ENCODE peak calls at places on chromosomes 13 and 19, in four cellular contexts. X, C, K and B are unnamed samples. For H3K4me1, the result is how much of the 10 kb centered on the place peaks cover.

GRCh38 chr19:45498411-45499195 is at the start of gene PPM1N:
- DNase-seq in X (peak), C (no peak), K (no peak), B (peak)

GRCh38 chr13:61684976-61685682 is 269.5 kb upstream of the PCDH20 start:
- DNase-seq in X (no peak), C (no peak), K (no peak), B (no peak)

GRCh38 chr13:112775791-112776279 is 86.0 kb downstream of the ATP11A start:
- DNase-seq in X (no peak), C (no peak), K (no peak), B (no peak)

GRCh38 chr13:112068531-112069062 is 1.6 kb downstream of the SOX1 start:
- DNase-seq in X (no peak), C (no peak), K (no peak), B (no peak)

GRCh38 chr13:46561691-46562090 is 8.7 kb downstream of the LRCH1 start:
- DNase-seq in X (no peak), C (no peak), K (no peak), B (no peak)

GRCh38 chr19:18135712-18136584 is 17.0 kb upstream of the PIK3R2 start:
- DNase-seq in X (no peak), C (no peak), K (no peak), B (no peak)

GRCh38 chr19:55644842-55645511 is 1.5 kb downstream of the ZNF581 start:
- DNase-seq in X (no peak), C (no peak), K (no peak), B (no peak)

GRCh38 chr13:42155251-42155650 is 106.8 kb downstream of the DGKH start:
- DNase-seq in X (no peak), C (no peak), K (no peak), B (no peak)

GRCh38 chr19:18021121-18021755 is 13.3 kb downstream of the ARRDC2 start:
- DNase-seq in X (peak), C (no peak), K (peak), B (peak)

GRCh38 chr19:2491130-2491801 is 15.3 kb downstream of the GADD45B start:
- DNase-seq in X (no peak), C (no peak), K (peak), B (peak)
- H3K4me1 ChIP-seq in X (under half), C (under half), K (under half), B (under half)

GRCh38 chr13:83449666-83450395 is 432.4 kb downstream of the SLITRK1 start:
- DNase-seq in X (no peak), C (peak), K (no peak), B (peak)
- H3K4me1 ChIP-seq in X (under half), C (under half), K (under half), B (under half)

GRCh38 chr19:15304140-15304705 is 28.1 kb downstream of the BRD4 start:
- DNase-seq in X (no peak), C (no peak), K (no peak), B (no peak)
- H3K4me1 ChIP-seq in X (half or more), C (under half), K (under half), B (under half)

DNA sequence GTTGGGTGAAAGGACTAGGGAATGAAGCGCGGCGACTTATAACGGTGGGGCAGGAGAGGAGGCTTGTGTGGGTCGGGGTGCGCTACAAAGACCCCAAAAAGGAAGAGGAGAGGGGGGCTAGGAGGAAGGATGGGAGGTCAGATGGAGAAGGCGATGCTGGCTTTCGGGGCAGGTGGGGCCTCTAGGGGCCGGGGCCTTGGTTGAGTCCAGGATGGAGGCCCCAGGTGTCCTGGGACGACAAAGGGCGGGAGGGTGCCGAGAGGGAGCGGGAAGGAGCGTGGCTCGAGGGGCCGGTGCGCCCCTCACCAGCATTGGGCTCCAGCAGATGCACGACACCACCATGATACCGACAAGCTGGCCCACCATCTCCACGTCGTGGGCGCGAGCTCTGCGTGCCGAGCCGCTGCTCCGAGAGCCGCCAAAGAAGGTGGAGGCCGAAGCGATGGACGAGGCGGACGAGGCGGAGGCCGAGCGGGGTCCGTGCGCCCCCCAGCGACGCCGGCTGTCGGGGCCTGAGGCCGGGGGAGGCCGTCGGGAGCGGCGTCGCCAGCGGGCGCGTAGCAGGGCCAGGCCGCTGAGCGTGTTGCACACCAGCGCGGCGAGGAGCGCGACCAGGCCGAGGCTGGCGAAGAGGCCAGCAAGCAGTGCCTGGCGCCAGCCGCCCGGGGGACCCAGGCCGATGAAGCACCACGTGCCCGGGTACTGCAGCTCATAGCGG is 1.9 kb downstream of the PTGER1 start:
- DNase-seq in X (no peak), C (no peak), K (no peak), B (no peak)
- H3K4me1 ChIP-seq in X (under half), C (under half), K (under half), B (under half)

GRCh38 chr13:40190656-40191100 is 475.8 kb downstream of the FOXO1 start:
- DNase-seq in X (peak), C (no peak), K (no peak), B (peak)
- H3K4me1 ChIP-seq in X (half or more), C (under half), K (under half), B (half or more)